ENCODE peak calls at places on chromosomes 3 and 15, in nine cellular contexts. T, R, N, E, C, Y, H, W and S are unnamed samples.

GRCh38 chr3:56557815-56558170 is 818 bp downstream of the CCDC66 start:
- DNase-seq in T (no peak), E (no peak), N (no peak), C (no peak), W (no peak), Y (no peak), H (no peak), R (no peak), S (no peak)

GRCh38 chr3:150765949-150766720 is 3.2 kb upstream of the SIAH2 start:
- DNase-seq in T (peak; percentile 62), Y (peak; percentile 55), E (no peak), N (no peak), C (peak; percentile 56), R (no peak), H (no peak), W (no peak), S (no peak)

GRCh38 chr3:171088984-171089754 is 62.6 kb upstream of the SLC2A2 start:
- DNase-seq in T (no peak), Y (no peak), C (no peak), H (peak; percentile 77), W (no peak), E (peak; percentile 49), R (peak; percentile 91), N (peak; percentile 50), S (no peak)

GRCh38 chr15:63600001-63600645 is 2.9 kb downstream of the FBXL22 start:
- DNase-seq in T (no peak), N (no peak), R (peak; percentile 28), W (peak; percentile 38), H (no peak), Y (no peak), C (no peak), E (peak; percentile 50), S (no peak)

GRCh38 chr15:43911235-43911661 is 84.4 kb downstream of the WDR76 start:
- DNase-seq in E (no peak), R (peak; percentile 98), N (peak; percentile 88), H (peak; percentile 46), C (no peak), T (no peak), Y (no peak), W (peak; percentile 57), S (no peak)

GRCh38 chr15:74451322-74451721 is 9.6 kb downstream of the UBL7 start:
- DNase-seq in H (no peak), Y (no peak), T (no peak), C (no peak), N (no peak), E (no peak), W (no peak), R (no peak), S (no peak)

GRCh38 chr15:33908396-33908795 is 59.9 kb upstream of the CHRM5 start:
- DNase-seq in R (peak; percentile 36), N (no peak), W (no peak), T (no peak), E (no peak), H (no peak), C (no peak), Y (no peak), S (no peak)

GRCh38 chr3:37741644-37742043 is 120.0 kb upstream of the CTDSPL start:
- DNase-seq in W (peak; percentile 64), N (no peak), E (peak; percentile 15), Y (no peak), H (no peak), C (peak; percentile 7), T (no peak), R (peak; percentile 29), S (peak; percentile 28)

GRCh38 chr3:17544632-17545031 is 197.8 kb downstream of the TBC1D5 start:
- DNase-seq in Y (no peak), R (peak; percentile 24), W (no peak), C (no peak), E (peak; percentile 5), H (no peak), N (no peak), T (no peak), S (no peak)

GRCh38 chr3:55692958-55693558 is 206.0 kb upstream of the WNT5A start:
- DNase-seq in Y (no peak), C (no peak), E (peak; percentile 4), R (no peak), N (no peak), W (no peak), T (no peak), H (no peak), S (no peak)

GRCh38 chr3:24494616-24495333 is at the start of gene THRB:
- DNase-seq in T (peak; percentile 22), E (peak; percentile 56), W (peak; percentile 84), C (no peak), Y (peak; percentile 74), R (peak; percentile 59), H (no peak), N (no peak), S (peak; percentile 24)

GRCh38 chr3:133956333-133956732 is 60.7 kb upstream of the RAB6B start:
- DNase-seq in T (no peak), R (no peak), Y (no peak), W (no peak), C (no peak), E (no peak), H (no peak), N (no peak), S (no peak)

GRCh38 chr3:177523991-177524438 is 326.7 kb upstream of the TBL1XR1 start:
- DNase-seq in R (peak; percentile 38), C (no peak), E (no peak), W (no peak), Y (no peak), T (no peak), N (no peak), H (no peak), S (no peak)

DNA sequence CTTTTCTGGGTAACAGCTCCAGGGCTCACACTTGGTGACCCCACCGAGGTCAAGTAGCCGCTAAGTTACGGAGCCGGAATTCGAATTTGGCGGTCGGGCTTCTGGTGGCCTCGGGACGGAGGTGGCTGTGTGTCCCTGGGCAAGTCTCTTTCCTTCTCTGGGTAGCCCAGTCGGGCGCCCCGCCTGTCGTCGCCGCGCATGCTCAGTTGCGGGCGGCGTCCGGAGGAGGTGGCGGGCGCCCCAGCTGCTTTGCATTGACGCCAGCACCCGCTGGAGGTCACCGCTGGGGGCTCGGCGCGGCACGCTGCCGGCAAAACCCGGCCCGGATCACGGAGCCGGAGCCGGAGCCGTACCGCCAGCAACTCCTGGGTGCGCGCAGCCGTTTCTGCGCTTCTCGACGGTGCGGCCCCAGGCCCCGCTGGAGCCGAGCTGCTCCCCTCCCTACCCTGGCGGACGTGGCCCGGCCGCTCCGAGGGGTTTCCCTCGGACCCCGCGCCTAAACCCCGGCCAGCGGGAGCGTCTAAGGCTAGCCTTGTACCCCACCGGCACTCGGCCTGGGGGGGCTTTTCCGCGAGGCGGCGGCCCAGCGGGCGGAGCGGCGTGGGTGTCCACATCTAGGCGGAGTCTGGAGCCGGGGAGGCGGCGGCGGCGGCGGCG is 474 bp upstream of the PDE8A start:
- DNase-seq in W (peak; percentile 89), N (peak; percentile 59), E (peak; percentile 98), H (peak; percentile 91), T (peak; percentile 100), C (peak; percentile 98), R (peak; percentile 99), Y (peak; percentile 100), S (peak; percentile 64)
- TF ChIP-seq CTCF in W (peak; percentile 39), N (no peak), E (no peak), H (no peak), T (no peak), C (no peak), R (no peak), Y (no peak), S (peak; percentile 67)

GRCh38 chr15:42133892-42134502 is 22.4 kb downstream of the PLA2G4F start:
- DNase-seq in T (no peak), E (peak; percentile 65), W (no peak), H (no peak), R (peak; percentile 47), C (peak; percentile 66), N (no peak), Y (peak; percentile 58), S (no peak)
- TF ChIP-seq CTCF in T (peak; percentile 93), E (peak; percentile 87), W (no peak), H (peak; percentile 63), R (peak; percentile 81), C (peak; percentile 91), N (peak; percentile 78), Y (peak; percentile 84), S (no peak)

DNA sequence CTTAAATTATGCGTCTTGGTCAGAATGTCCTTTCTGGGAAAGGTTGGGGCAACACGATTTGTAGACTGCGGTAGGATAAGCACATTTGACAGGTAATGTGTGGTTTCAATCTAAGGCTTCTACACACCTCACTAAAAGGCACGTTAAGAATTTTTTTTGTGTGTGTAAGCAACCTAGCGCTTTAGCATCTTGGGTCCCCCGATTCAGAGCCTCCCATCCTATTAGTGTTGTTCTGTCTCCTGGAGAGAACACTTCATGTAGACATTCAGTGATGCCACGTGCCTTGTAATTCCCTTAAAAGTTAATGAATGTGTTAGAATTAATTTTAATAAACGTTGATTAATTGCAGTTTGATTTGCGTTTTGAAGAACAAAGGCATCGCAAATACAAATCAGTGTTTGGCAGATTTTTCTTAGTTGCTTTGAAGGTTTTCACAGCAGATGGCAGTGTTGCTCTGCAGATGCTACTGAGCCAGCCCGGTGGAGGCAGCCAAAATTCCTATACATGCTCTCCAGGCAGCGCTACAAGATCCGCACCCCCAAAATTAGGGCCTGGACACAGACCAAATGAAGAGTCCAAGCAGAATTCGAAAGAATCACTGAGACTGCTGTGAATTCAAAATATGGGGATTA is 63.5 kb downstream of the OTOL1 start:
- DNase-seq in C (peak; percentile 12), T (no peak), H (no peak), R (peak; percentile 48), N (no peak), E (peak; percentile 81), W (no peak), Y (no peak), S (no peak)
- TF ChIP-seq CTCF in C (peak; percentile 68), T (peak; percentile 43), H (peak; percentile 56), R (peak; percentile 67), N (peak; percentile 67), E (peak; percentile 79), W (peak; percentile 34), Y (peak; percentile 46), S (peak; percentile 19)

GRCh38 chr3:72630614-72631344 is 217.5 kb downstream of the SHQ1 start:
- DNase-seq in H (no peak), Y (no peak), T (no peak), W (no peak), C (no peak), N (no peak), E (peak; percentile 37), R (no peak), S (no peak)

GRCh38 chr3:72627276-72627675 is 221.0 kb downstream of the SHQ1 start:
- DNase-seq in N (no peak), H (no peak), T (no peak), C (no peak), E (no peak), R (no peak), Y (no peak), W (no peak), S (no peak)

GRCh38 chr3:72629191-72629611 is 219.0 kb downstream of the SHQ1 start:
- DNase-seq in H (no peak), E (no peak), R (peak; percentile 3), N (no peak), W (no peak), Y (peak; percentile 36), C (peak; percentile 49), T (peak; percentile 22), S (no peak)

GRCh38 chr3:72625616-72626337 is 222.5 kb downstream of the SHQ1 start:
- DNase-seq in E (no peak), N (no peak), W (no peak), Y (no peak), C (no peak), H (no peak), R (peak; percentile 66), T (no peak), S (no peak)

DNA sequence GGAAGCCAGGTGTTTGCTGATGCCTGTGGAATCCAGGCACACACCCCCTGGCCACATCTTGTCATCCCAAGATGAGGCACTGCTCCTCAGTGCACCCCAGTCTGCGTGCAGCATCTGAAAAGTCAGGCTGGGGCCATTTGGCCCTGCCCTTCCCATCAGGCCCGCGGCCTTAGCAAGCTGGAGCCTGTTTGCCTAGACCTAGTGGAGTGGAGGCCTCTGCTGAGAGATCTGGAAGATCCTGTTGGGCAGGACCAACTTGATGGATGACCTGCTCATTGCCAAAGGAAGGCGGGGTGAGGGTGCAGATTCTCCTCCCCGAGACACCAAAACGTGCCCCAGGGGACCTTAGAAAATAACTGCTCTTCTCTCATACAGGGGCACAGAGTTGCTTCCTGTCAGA is 220.2 kb downstream of the SHQ1 start:
- DNase-seq in T (no peak), H (no peak), N (no peak), C (peak; percentile 48), R (no peak), Y (no peak), E (peak; percentile 4), W (no peak), S (no peak)
- TF ChIP-seq CTCF in T (no peak), H (no peak), N (no peak), C (no peak), R (no peak), Y (no peak), E (no peak), W (no peak), S (no peak)